ENCODE peak calls at places on chromosomes 13 and 19, in six cellular contexts. M is body of pancreas, Y is T-cell, W is amniotic stem cell, A is left ventricle myocardium superior, U is mammary epithelial cell. O is an unnamed sample.

GRCh38 chr13:71619096-71619495 is 247.9 kb downstream of the DACH1 start:
- DNase-seq in M (no peak), Y (no peak), W (no peak), A (no peak), U (no peak), O (no peak)

GRCh38 chr19:43464089-43464775 is 1.2 kb downstream of the LYPD3 start:
- DNase-seq in M (peak), Y (no peak), W (no peak), A (peak), U (no peak), O (no peak)

GRCh38 chr19:18660051-18660910 is 23.2 kb upstream of the CRTC1 start:
- DNase-seq in M (peak), Y (no peak), W (no peak), A (peak), U (no peak), O (no peak)

GRCh38 chr19:5775668-5776309 is 8.8 kb downstream of the PRR22 start:
- DNase-seq in M (peak), Y (no peak), W (peak), A (no peak), U (peak), O (no peak)

GRCh38 chr19:1166872-1167573 is 7.0 kb downstream of the SBNO2 start:
- DNase-seq in M (no peak), Y (no peak), W (no peak), A (no peak), U (no peak), O (no peak)

GRCh38 chr13:49625392-49626137 is 2.7 kb upstream of the ARL11 start:
- DNase-seq in M (peak), Y (no peak), W (no peak), A (peak), U (no peak), O (no peak)

GRCh38 chr13:95552539-95553270 is at the start of gene CLDN10:
- DNase-seq in M (peak), Y (no peak), W (no peak), A (no peak), U (no peak), O (peak)

GRCh38 chr19:6340493-6341201 is 7.2 kb upstream of the ACER1 start:
- DNase-seq in M (no peak), Y (no peak), W (no peak), A (no peak), U (no peak), O (no peak)

GRCh38 chr19:35213678-35214632 is 14.6 kb downstream of the FAM187B start:
- DNase-seq in M (peak), Y (peak), W (peak), A (peak), U (peak), O (peak)

GRCh38 chr13:98467263-98467985 is 109.5 kb downstream of the STK24 start:
- DNase-seq in M (no peak), Y (no peak), W (no peak), A (peak), U (no peak), O (no peak)

GRCh38 chr19:13797058-13797440 is 1.8 kb downstream of the ZSWIM4 start:
- DNase-seq in M (no peak), Y (no peak), W (no peak), A (no peak), U (no peak), O (no peak)

GRCh38 chr19:39194832-39195542 is 1.8 kb upstream of the NCCRP1 start:
- DNase-seq in M (peak), Y (no peak), W (no peak), A (no peak), U (no peak), O (peak)

GRCh38 chr19:48959341-48960239 is 4.9 kb downstream of the BAX start:
- DNase-seq in M (no peak), Y (no peak), W (no peak), A (no peak), U (no peak), O (peak)

GRCh38 chr19:58170860-58171259 is 12.0 kb upstream of the ZNF274 start:
- DNase-seq in M (no peak), Y (no peak), W (peak), A (no peak), U (peak), O (peak)

GRCh38 chr13:43316997-43317396 is 293.6 kb downstream of the DNAJC15 start:
- DNase-seq in M (no peak), Y (no peak), W (no peak), A (peak), U (no peak), O (no peak)

GRCh38 chr19:11457115-11457514 is 21.7 kb downstream of the PRKCSH start:
- DNase-seq in M (no peak), Y (no peak), W (no peak), A (no peak), U (no peak), O (no peak)

GRCh38 chr13:100564444-100565223 is 24.0 kb downstream of the GGACT start:
- DNase-seq in M (no peak), Y (no peak), W (no peak), A (no peak), U (no peak), O (no peak)

GRCh38 chr19:30691767-30692516 is 319.8 kb downstream of the ZNF536 start:
- DNase-seq in M (no peak), Y (no peak), W (no peak), A (no peak), U (no peak), O (no peak)

GRCh38 chr19:30449673-30450072 is 77.5 kb downstream of the ZNF536 start:
- DNase-seq in M (no peak), Y (no peak), W (no peak), A (no peak), U (no peak), O (no peak)

GRCh38 chr13:74015137-74015536 is 119.1 kb downstream of the KLF12 start:
- DNase-seq in M (no peak), Y (no peak), W (no peak), A (no peak), U (no peak), O (peak)

GRCh38 chr13:33636955-33637670 is 180.8 kb upstream of the RFC3 start:
- DNase-seq in M (no peak), Y (no peak), W (no peak), A (no peak), U (peak), O (no peak)

GRCh38 chr13:49858183-49858856 is 65.8 kb upstream of the KPNA3 start:
- DNase-seq in M (peak), Y (no peak), W (peak), A (no peak), U (peak), O (peak)

GRCh38 chr19:16234552-16235445 is 37.1 kb downstream of the AP1M1 start:
- DNase-seq in M (no peak), Y (no peak), W (no peak), A (no peak), U (no peak), O (no peak)

GRCh38 chr13:112968910-112969691 is at the start of gene MCF2L:
- DNase-seq in M (peak), Y (peak), W (peak), A (peak), U (no peak), O (peak)

GRCh38 chr19:53580871-53581835 is 43.2 kb downstream of the ZNF331 start:
- DNase-seq in M (no peak), Y (no peak), W (no peak), A (no peak), U (no peak), O (no peak)

GRCh38 chr19:18093439-18094161 is 4.0 kb upstream of the MAST3 start:
- DNase-seq in M (no peak), Y (no peak), W (no peak), A (no peak), U (peak), O (peak)

GRCh38 chr19:47729799-47730520 is 15.4 kb upstream of the NOP53 start:
- DNase-seq in M (peak), Y (peak), W (no peak), A (peak), U (peak), O (peak)

GRCh38 chr19:12800873-12801465 is 631 bp downstream of the PRDX2 start:
- DNase-seq in M (peak), Y (no peak), W (no peak), A (no peak), U (no peak), O (peak)

GRCh38 chr19:16198363-16198636 is 589 bp downstream of the AP1M1 start:
- DNase-seq in M (no peak), Y (no peak), W (no peak), A (no peak), U (no peak), O (no peak)

GRCh38 chr19:40411125-40411842 is 1.9 kb downstream of the PRX start:
- DNase-seq in M (no peak), Y (no peak), W (no peak), A (peak), U (no peak), O (no peak)

GRCh38 chr13:33278923-33279322 is 6.6 kb downstream of the STARD13 start:
- DNase-seq in M (no peak), Y (no peak), W (no peak), A (no peak), U (no peak), O (no peak)

GRCh38 chr13:27977476-27978300 is 8.6 kb upstream of the CDX2 start:
- DNase-seq in M (no peak), Y (no peak), W (no peak), A (no peak), U (peak), O (no peak)

GRCh38 chr19:33052352-33052972 is 12.2 kb downstream of the RHPN2 start:
- DNase-seq in M (peak), Y (no peak), W (no peak), A (peak), U (peak), O (peak)

GRCh38 chr19:46609511-46610412 is 8.6 kb downstream of the CALM3 start:
- DNase-seq in M (no peak), Y (no peak), W (no peak), A (peak), U (no peak), O (no peak)

GRCh38 chr13:111483621-111483987 is 163.2 kb downstream of the TEX29 start:
- DNase-seq in M (no peak), Y (no peak), W (no peak), A (no peak), U (no peak), O (no peak)

GRCh38 chr13:27082325-27082724 is 89.3 kb downstream of the USP12 start:
- DNase-seq in M (no peak), Y (no peak), W (no peak), A (no peak), U (no peak), O (no peak)

GRCh38 chr19:58395220-58395978 is at the start of gene RNF225:
- DNase-seq in M (no peak), Y (no peak), W (no peak), A (no peak), U (peak), O (peak)

GRCh38 chr13:27636624-27637288 is 15.1 kb downstream of the POLR1D start:
- DNase-seq in M (no peak), Y (no peak), W (no peak), A (no peak), U (peak), O (no peak)

GRCh38 chr19:30669329-30670010 is 297.3 kb downstream of the ZNF536 start:
- DNase-seq in M (peak), Y (peak), W (peak), A (peak), U (peak), O (peak)

O was measured in DMS53.